ENCODE peak calls at places on chromosomes 11 and 22, in seven cellular contexts. One of them, this sample, is unnamed.

GRCh38 chr11:35559949-35560348 is 34.5 kb upstream of the PAMR1 start:
- DNase-seq in B cell: no peak
- DNase-seq in Caco-2: no peak
- DNase-seq in astrocyte: no peak
- DNase-seq in stomach: no peak
- DNase-seq in sciatic nerve: no peak
- DNase-seq in GOT3: no peak
- DNase-seq in this sample: no peak

GRCh38 chr11:88523362-88524028 is 186.0 kb upstream of the CTSC start:
- DNase-seq in GOT3: no peak
- DNase-seq in astrocyte: no peak
- DNase-seq in sciatic nerve: no peak
- DNase-seq in stomach: no peak
- DNase-seq in Caco-2: no peak
- DNase-seq in B cell: no peak
- DNase-seq in this sample: no peak

GRCh38 chr11:3165152-3165705 is at the start of gene OSBPL5:
- DNase-seq in astrocyte: peak
- DNase-seq in B cell: no peak
- DNase-seq in Caco-2: no peak
- DNase-seq in stomach: peak
- DNase-seq in GOT3: no peak
- DNase-seq in sciatic nerve: peak
- DNase-seq in this sample: no peak

GRCh38 chr22:29382575-29383328 is 5.6 kb downstream of the AP1B1 start:
- DNase-seq in B cell: no peak
- DNase-seq in stomach: peak
- DNase-seq in Caco-2: peak
- DNase-seq in astrocyte: no peak
- DNase-seq in sciatic nerve: no peak
- DNase-seq in GOT3: no peak
- DNase-seq in this sample: no peak

GRCh38 chr22:19118601-19118880 is 3.7 kb downstream of the DGCR2 start:
- DNase-seq in sciatic nerve: no peak
- DNase-seq in astrocyte: no peak
- DNase-seq in stomach: no peak
- DNase-seq in Caco-2: no peak
- DNase-seq in GOT3: no peak
- DNase-seq in B cell: no peak
- DNase-seq in this sample: no peak

GRCh38 chr11:38756537-38756936 is 2158.5 kb upstream of the RAG2 start:
- DNase-seq in B cell: no peak
- DNase-seq in stomach: no peak
- DNase-seq in astrocyte: no peak
- DNase-seq in GOT3: no peak
- DNase-seq in sciatic nerve: no peak
- DNase-seq in Caco-2: no peak
- DNase-seq in this sample: no peak

GRCh38 chr11:38824573-38824972 is 2226.5 kb upstream of the RAG2 start:
- DNase-seq in Caco-2: no peak
- DNase-seq in sciatic nerve: no peak
- DNase-seq in astrocyte: no peak
- DNase-seq in GOT3: no peak
- DNase-seq in stomach: no peak
- DNase-seq in B cell: no peak
- DNase-seq in this sample: peak

GRCh38 chr11:131033151-131033651 is 116.9 kb upstream of the SNX19 start:
- DNase-seq in sciatic nerve: no peak
- DNase-seq in Caco-2: peak
- DNase-seq in stomach: no peak
- DNase-seq in B cell: no peak
- DNase-seq in GOT3: peak
- DNase-seq in astrocyte: peak
- DNase-seq in this sample: no peak

GRCh38 chr22:22770280-22770871 is 117.2 kb upstream of the IGLL5 start:
- DNase-seq in B cell: peak
- DNase-seq in astrocyte: no peak
- DNase-seq in GOT3: no peak
- DNase-seq in sciatic nerve: no peak
- DNase-seq in Caco-2: peak
- DNase-seq in stomach: peak
- DNase-seq in this sample: peak

GRCh38 chr11:75159081-75159953 is 8.4 kb downstream of the SLCO2B1 start:
- DNase-seq in stomach: peak
- DNase-seq in sciatic nerve: no peak
- DNase-seq in astrocyte: no peak
- DNase-seq in B cell: no peak
- DNase-seq in GOT3: no peak
- DNase-seq in Caco-2: peak
- DNase-seq in this sample: no peak

GRCh38 chr22:22156348-22156715 is 88.3 kb upstream of the VPREB1 start:
- DNase-seq in astrocyte: no peak
- DNase-seq in sciatic nerve: no peak
- DNase-seq in stomach: no peak
- DNase-seq in B cell: no peak
- DNase-seq in GOT3: no peak
- DNase-seq in Caco-2: no peak
- DNase-seq in this sample: no peak

GRCh38 chr22:20205464-20205963 is 54.7 kb upstream of the CCDC188 start:
- DNase-seq in sciatic nerve: no peak
- DNase-seq in astrocyte: no peak
- DNase-seq in Caco-2: no peak
- DNase-seq in B cell: no peak
- DNase-seq in GOT3: no peak
- DNase-seq in stomach: no peak
- DNase-seq in this sample: no peak

GRCh38 chr11:95831198-95831883 is 41.0 kb downstream of the CEP57 start:
- DNase-seq in sciatic nerve: no peak
- DNase-seq in Caco-2: no peak
- DNase-seq in stomach: no peak
- DNase-seq in B cell: no peak
- DNase-seq in GOT3: no peak
- DNase-seq in astrocyte: peak
- DNase-seq in this sample: no peak

GRCh38 chr11:106271126-106271525 is 193.7 kb downstream of the AASDHPPT start:
- DNase-seq in Caco-2: no peak
- DNase-seq in stomach: no peak
- DNase-seq in B cell: no peak
- DNase-seq in astrocyte: peak
- DNase-seq in GOT3: no peak
- DNase-seq in sciatic nerve: no peak
- DNase-seq in this sample: no peak

GRCh38 chr22:40183029-40183581 is 5.4 kb downstream of the TNRC6B start:
- DNase-seq in B cell: peak
- DNase-seq in sciatic nerve: no peak
- DNase-seq in stomach: no peak
- DNase-seq in Caco-2: peak
- DNase-seq in astrocyte: peak
- DNase-seq in GOT3: no peak
- DNase-seq in this sample: no peak

GRCh38 chr22:43515902-43516301 is 104.1 kb downstream of the MPPED1 start:
- DNase-seq in GOT3: no peak
- DNase-seq in stomach: no peak
- DNase-seq in sciatic nerve: no peak
- DNase-seq in Caco-2: no peak
- DNase-seq in astrocyte: no peak
- DNase-seq in B cell: no peak
- DNase-seq in this sample: peak

GRCh38 chr11:19405966-19406365 is 165.2 kb upstream of the E2F8 start:
- DNase-seq in GOT3: no peak
- DNase-seq in stomach: no peak
- DNase-seq in sciatic nerve: no peak
- DNase-seq in astrocyte: no peak
- DNase-seq in B cell: no peak
- DNase-seq in Caco-2: no peak
- DNase-seq in this sample: no peak

GRCh38 chr22:27747396-27748256 is 53.9 kb downstream of the MN1 start:
- DNase-seq in sciatic nerve: no peak
- DNase-seq in Caco-2: no peak
- DNase-seq in B cell: no peak
- DNase-seq in GOT3: no peak
- DNase-seq in stomach: no peak
- DNase-seq in astrocyte: no peak
- DNase-seq in this sample: peak

GRCh38 chr22:19109198-19110063 is 12.8 kb downstream of the DGCR2 start:
- DNase-seq in sciatic nerve: peak
- DNase-seq in astrocyte: peak
- DNase-seq in stomach: peak
- DNase-seq in Caco-2: no peak
- DNase-seq in B cell: peak
- DNase-seq in GOT3: no peak
- DNase-seq in this sample: peak

GRCh38 chr11:76266269-76266668 is 60.0 kb upstream of the WNT11 start:
- DNase-seq in stomach: no peak
- DNase-seq in GOT3: no peak
- DNase-seq in Caco-2: no peak
- DNase-seq in sciatic nerve: no peak
- DNase-seq in astrocyte: peak
- DNase-seq in B cell: no peak
- DNase-seq in this sample: no peak

GRCh38 chr11:11481371-11481770 is 128.3 kb upstream of the CSNK2A3 start:
- DNase-seq in B cell: no peak
- DNase-seq in Caco-2: no peak
- DNase-seq in astrocyte: no peak
- DNase-seq in GOT3: no peak
- DNase-seq in sciatic nerve: no peak
- DNase-seq in stomach: no peak
- DNase-seq in this sample: no peak

GRCh38 chr11:77397631-77398030 is 76.3 kb downstream of the PAK1 start:
- DNase-seq in sciatic nerve: no peak
- DNase-seq in Caco-2: no peak
- DNase-seq in astrocyte: no peak
- DNase-seq in stomach: no peak
- DNase-seq in GOT3: no peak
- DNase-seq in B cell: no peak
- DNase-seq in this sample: no peak

GRCh38 chr22:32612834-32613233 is 138.2 kb downstream of the FBXO7 start:
- DNase-seq in astrocyte: no peak
- DNase-seq in GOT3: no peak
- DNase-seq in sciatic nerve: no peak
- DNase-seq in Caco-2: no peak
- DNase-seq in stomach: no peak
- DNase-seq in B cell: no peak
- DNase-seq in this sample: no peak

GRCh38 chr11:17649696-17650600 is 69.4 kb upstream of the MYOD1 start:
- DNase-seq in stomach: no peak
- DNase-seq in Caco-2: no peak
- DNase-seq in GOT3: no peak
- DNase-seq in B cell: no peak
- DNase-seq in astrocyte: peak
- DNase-seq in sciatic nerve: no peak
- DNase-seq in this sample: no peak

GRCh38 chr11:114438303-114438702 is 964 bp upstream of the REXO2 start:
- DNase-seq in B cell: no peak
- DNase-seq in astrocyte: peak
- DNase-seq in stomach: no peak
- DNase-seq in sciatic nerve: no peak
- DNase-seq in Caco-2: peak
- DNase-seq in GOT3: no peak
- DNase-seq in this sample: peak

GRCh38 chr11:1301220-1302000 is 8.0 kb downstream of the TOLLIP start:
- DNase-seq in B cell: no peak
- DNase-seq in stomach: peak
- DNase-seq in sciatic nerve: peak
- DNase-seq in GOT3: no peak
- DNase-seq in Caco-2: no peak
- DNase-seq in astrocyte: no peak
- DNase-seq in this sample: no peak